ENCODE peak calls at places on chromosomes 1 and 21, in five cellular contexts. One of them, this sample, is unnamed.

GRCh38 chr1:215140135-215140534 is 57.6 kb downstream of the KCNK2 start:
- DNase-seq in K562: no peak
- DNase-seq in H1: no peak
- DNase-seq in HepG2: no peak
- DNase-seq in GM12878: no peak
- DNase-seq in this sample: no peak

GRCh38 chr21:46049890-46050650 is 47.8 kb upstream of the COL6A2 start:
- DNase-seq in K562: no peak
- DNase-seq in H1: no peak
- DNase-seq in HepG2: no peak
- DNase-seq in GM12878: no peak
- DNase-seq in this sample: no peak

GRCh38 chr1:113453771-113454083 is 63.4 kb downstream of the MAGI3 start:
- DNase-seq in K562: no peak
- DNase-seq in H1: no peak
- DNase-seq in HepG2: no peak
- DNase-seq in GM12878: no peak
- DNase-seq in this sample: no peak

GRCh38 chr1:186750250-186750649 is 70.0 kb upstream of the PTGS2 start:
- DNase-seq in K562: no peak
- DNase-seq in H1: no peak
- DNase-seq in HepG2: no peak
- DNase-seq in GM12878: no peak
- DNase-seq in this sample: no peak

GRCh38 chr21:28991861-28992525 is 684 bp downstream of the LTN1 start:
- DNase-seq in K562: peak
- DNase-seq in H1: no peak
- DNase-seq in HepG2: peak
- DNase-seq in GM12878: no peak
- DNase-seq in this sample: no peak

GRCh38 chr1:38925381-38925780 is 16.2 kb downstream of the RHBDL2 start:
- DNase-seq in K562: no peak
- DNase-seq in H1: no peak
- DNase-seq in HepG2: no peak
- DNase-seq in GM12878: no peak
- DNase-seq in this sample: no peak

GRCh38 chr1:150456161-150456647 is 31.0 kb upstream of the TARS2 start:
- DNase-seq in K562: no peak
- DNase-seq in H1: no peak
- DNase-seq in HepG2: no peak
- DNase-seq in GM12878: no peak
- DNase-seq in this sample: no peak

GRCh38 chr1:51952638-51953037 is 37.9 kb downstream of the RAB3B start:
- DNase-seq in K562: no peak
- DNase-seq in H1: no peak
- DNase-seq in HepG2: no peak
- DNase-seq in GM12878: no peak
- DNase-seq in this sample: no peak

GRCh38 chr1:44786138-44786840 is 1.7 kb downstream of the BEST4 start:
- DNase-seq in K562: peak
- DNase-seq in H1: no peak
- DNase-seq in HepG2: peak
- DNase-seq in GM12878: no peak
- DNase-seq in this sample: no peak

GRCh38 chr1:151847867-151848596 is 5.5 kb downstream of the THEM5 start:
- DNase-seq in K562: no peak
- DNase-seq in H1: no peak
- DNase-seq in HepG2: no peak
- DNase-seq in GM12878: no peak
- DNase-seq in this sample: no peak

GRCh38 chr1:223730471-223730870 is 18.1 kb downstream of the CAPN2 start:
- DNase-seq in K562: no peak
- DNase-seq in H1: no peak
- DNase-seq in HepG2: no peak
- DNase-seq in GM12878: no peak
- DNase-seq in this sample: no peak
- H3K27ac ChIP-seq in K562: no peak
- H3K27ac ChIP-seq in H1: no peak
- H3K27ac ChIP-seq in HepG2: no peak
- H3K27ac ChIP-seq in GM12878: no peak
- H3K27ac ChIP-seq in this sample: peak

GRCh38 chr1:75991497-75992114 is 59.4 kb upstream of the ASB17 start:
- DNase-seq in K562: peak
- DNase-seq in H1: peak
- DNase-seq in HepG2: peak
- DNase-seq in GM12878: no peak
- DNase-seq in this sample: peak
- TF ChIP-seq POLR2AphosphoS5 in K562: peak
- TF ChIP-seq POLR2AphosphoS5 in H1: no peak
- TF ChIP-seq POLR2AphosphoS5 in HepG2: no peak
- TF ChIP-seq POLR2AphosphoS5 in GM12878: peak
- TF ChIP-seq POLR2AphosphoS5 in this sample: peak

GRCh38 chr1:170692866-170693575 is 29.1 kb downstream of the PRRX1 start:
- DNase-seq in K562: no peak
- DNase-seq in H1: no peak
- DNase-seq in HepG2: no peak
- DNase-seq in GM12878: no peak
- DNase-seq in this sample: no peak
- H3K9ac ChIP-seq in K562: no peak
- H3K9ac ChIP-seq in H1: no peak
- H3K9ac ChIP-seq in HepG2: no peak
- H3K9ac ChIP-seq in GM12878: no peak
- H3K9ac ChIP-seq in this sample: no peak

DNA sequence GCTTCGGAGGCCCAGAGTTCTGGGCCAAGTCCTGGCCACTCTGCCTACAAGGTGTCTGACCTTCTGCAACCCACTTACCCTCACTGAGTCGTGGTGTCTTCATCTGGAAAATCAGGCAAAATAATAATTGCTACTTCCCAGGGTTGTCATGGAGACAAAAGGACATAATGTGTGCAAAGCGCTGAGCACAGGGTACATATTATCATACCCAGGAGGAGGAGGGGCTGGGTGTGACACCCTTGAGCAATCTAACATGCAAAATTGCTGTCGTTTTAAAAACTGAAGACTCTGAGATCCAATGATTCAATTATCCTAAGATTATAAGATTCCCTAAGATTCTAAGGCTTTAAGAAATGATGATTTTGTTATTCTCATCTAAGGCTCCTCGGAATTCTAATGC is 459.5 kb downstream of the PTPRU start:
- DNase-seq in K562: no peak
- DNase-seq in H1: no peak
- DNase-seq in HepG2: no peak
- DNase-seq in GM12878: no peak
- DNase-seq in this sample: no peak
- H3K27ac ChIP-seq in K562: no peak
- H3K27ac ChIP-seq in H1: no peak
- H3K27ac ChIP-seq in HepG2: no peak
- H3K27ac ChIP-seq in GM12878: no peak
- H3K27ac ChIP-seq in this sample: no peak